ENCODE peak calls at places on chromosomes 6 and 20, in five cellular contexts. I, Q, N, T and H are unnamed samples.

GRCh38 chr6:26459023-26459810 is 1.5 kb downstream of the BTN2A1 start:
- DNase-seq in T (no peak), Q (no peak), I (no peak), N (no peak), H (no peak)

GRCh38 chr6:42369568-42369967 is 82.2 kb downstream of the TRERF1 start:
- DNase-seq in Q (no peak), N (no peak), T (no peak), I (no peak), H (no peak)

GRCh38 chr6:142728367-142728766 is 216.6 kb downstream of the HIVEP2 start:
- DNase-seq in N (no peak), Q (no peak), I (no peak), T (no peak), H (no peak)

GRCh38 chr6:17482711-17483110 is 89.3 kb downstream of the CAP2 start:
- DNase-seq in T (no peak), Q (no peak), I (no peak), N (no peak), H (no peak)

GRCh38 chr20:49037962-49038387 is 8.1 kb upstream of the CSE1L start:
- DNase-seq in T (no peak), N (no peak), Q (no peak), I (no peak), H (no peak)

GRCh38 chr6:132096245-132096644 is 145.1 kb upstream of the CCN2 start:
- DNase-seq in I (no peak), Q (no peak), N (no peak), T (no peak), H (no peak)

GRCh38 chr20:58058421-58059140 is 169.9 kb downstream of the ANKRD60 start:
- DNase-seq in I (peak; percentile 13), N (no peak), T (no peak), Q (no peak), H (no peak)

GRCh38 chr6:155373276-155373675 is 59.0 kb upstream of the TFB1M start:
- DNase-seq in T (no peak), I (no peak), N (no peak), Q (no peak), H (no peak)

GRCh38 chr20:16206817-16207216 is 366.4 kb downstream of the KIF16B start:
- DNase-seq in I (no peak), N (no peak), T (no peak), Q (no peak), H (no peak)

GRCh38 chr6:76881414-76881813 is 581.9 kb downstream of the HTR1B start:
- DNase-seq in Q (no peak), T (no peak), I (no peak), N (no peak), H (no peak)

GRCh38 chr6:128554302-128554701 is 33.9 kb upstream of the PTPRK start:
- DNase-seq in Q (no peak), N (no peak), T (no peak), I (no peak), H (no peak)

GRCh38 chr20:14069796-14070195 is 74.5 kb downstream of the MACROD2 start:
- DNase-seq in I (no peak), T (peak; percentile 6), N (no peak), Q (no peak), H (no peak)

GRCh38 chr6:15754035-15754705 is 91.3 kb upstream of the DTNBP1 start:
- DNase-seq in I (no peak), N (no peak), T (no peak), Q (no peak), H (no peak)

GRCh38 chr20:43667341-43668132 is 623 bp downstream of the MYBL2 start:
- DNase-seq in I (no peak), T (peak; percentile 69), Q (peak; percentile 67), N (no peak), H (no peak)

GRCh38 chr6:166278579-166279392 is 29.4 kb downstream of the PRR18 start:
- DNase-seq in I (no peak), Q (no peak), N (no peak), T (no peak), H (no peak)

GRCh38 chr6:46888578-46888977 is 33.2 kb downstream of the ADGRF5 start:
- DNase-seq in I (no peak), N (no peak), T (no peak), Q (no peak), H (no peak)

GRCh38 chr6:6858533-6858982 is 249.2 kb upstream of the RREB1 start:
- DNase-seq in T (no peak), I (no peak), Q (no peak), N (no peak), H (no peak)

GRCh38 chr20:63171991-63172390 is 43.9 kb downstream of the YTHDF1 start:
- DNase-seq in T (no peak), N (no peak), I (no peak), Q (no peak), H (no peak)

GRCh38 chr20:63168861-63169260 is 47.1 kb downstream of the YTHDF1 start:
- DNase-seq in I (no peak), T (peak; percentile 65), N (no peak), Q (no peak), H (no peak)

GRCh38 chr20:63167026-63167917 is 48.7 kb downstream of the YTHDF1 start:
- DNase-seq in I (no peak), T (peak; percentile 31), N (no peak), Q (no peak), H (no peak)

GRCh38 chr20:63167918-63168520 is 47.9 kb downstream of the YTHDF1 start:
- DNase-seq in T (peak; percentile 68), I (no peak), Q (no peak), N (no peak), H (no peak)

GRCh38 chr20:63169731-63170130 is 46.2 kb downstream of the YTHDF1 start:
- DNase-seq in N (no peak), Q (no peak), T (peak; percentile 30), I (no peak), H (no peak)
- H3K27me3 ChIP-seq in N (peaks cover 17% of the 10 kb centered on the region), Q (peaks cover 48% of the 10 kb centered on the region), T (peaks cover 22% of the 10 kb centered on the region), I (peaks cover 3% of the 10 kb centered on the region), H (peaks cover 97% of the 10 kb centered on the region)

DNA sequence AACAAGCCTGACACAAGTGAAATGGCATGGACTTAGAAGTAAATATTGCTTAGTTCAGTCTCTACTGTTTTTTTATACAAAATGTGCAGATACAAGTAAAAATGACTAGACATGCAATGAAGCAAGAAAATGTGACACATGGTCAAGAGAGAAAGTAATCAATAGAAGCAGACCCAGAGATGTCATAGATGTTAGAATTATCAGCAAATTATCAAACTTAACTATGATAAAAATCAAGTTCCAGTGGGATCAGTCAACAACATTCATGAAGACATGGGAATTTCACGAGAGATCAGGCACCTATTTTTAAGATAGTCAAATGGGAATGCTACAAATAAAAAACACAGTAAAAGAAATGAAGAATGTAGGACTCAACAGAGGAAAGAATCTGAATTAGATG is 267.0 kb downstream of the SLC35F1 start:
- DNase-seq in I (no peak), N (no peak), Q (no peak), T (no peak), H (no peak)
- H3K27me3 ChIP-seq in I (no peaks in the 10 kb centered on the region), N (no peaks in the 10 kb centered on the region), Q (no peaks in the 10 kb centered on the region), T (no peaks in the 10 kb centered on the region), H (no peaks in the 10 kb centered on the region)

GRCh38 chr6:85449818-85450577 is at the start of gene NT5E:
- DNase-seq in T (peak; percentile 91), N (peak; percentile 74), I (no peak), Q (peak; percentile 70), H (peak; percentile 74)
- H3K27me3 ChIP-seq in T (peaks cover 31% of the 10 kb centered on the region), N (no peaks in the 10 kb centered on the region), I (no peaks in the 10 kb centered on the region), Q (peaks cover 96% of the 10 kb centered on the region), H (peaks cover 95% of the 10 kb centered on the region)

DNA sequence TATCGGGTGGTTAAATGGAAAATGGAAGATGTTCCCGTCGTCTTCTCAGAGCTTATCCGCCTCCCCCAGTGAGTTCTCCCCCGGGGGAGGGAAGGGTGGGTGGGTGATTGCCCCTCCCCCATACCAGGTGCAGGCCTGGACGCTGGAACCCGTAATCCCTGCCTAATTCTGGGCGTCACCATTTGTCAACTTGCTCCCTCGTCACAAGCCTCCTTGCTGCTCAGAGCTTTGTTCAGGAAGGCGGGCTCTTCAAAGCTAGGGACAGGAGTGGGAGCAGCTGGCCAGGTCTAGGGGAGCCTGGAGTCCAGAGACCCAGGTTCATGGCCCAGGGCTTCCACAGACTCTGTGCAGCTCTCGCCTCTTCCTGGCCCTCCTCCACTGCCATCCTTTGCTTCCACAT is 25.6 kb downstream of the CDH22 start:
- DNase-seq in T (no peak), N (no peak), I (no peak), Q (peak; percentile 73), H (no peak)
- H3K27me3 ChIP-seq in T (peaks cover 7% of the 10 kb centered on the region), N (peaks cover 4% of the 10 kb centered on the region), I (no peaks in the 10 kb centered on the region), Q (no peaks in the 10 kb centered on the region), H (peaks cover 100% of the 10 kb centered on the region)